ENCODE peak calls at places on chromosomes 6 and 20, in nine cellular contexts. B is neural crest cell, J is HCT116, K is nephron progenitor cell, I is GM23338, D is transverse colon, S is HFFc6, X is MCF 10A, Q is GM13976. N is an unnamed sample.

GRCh38 chr6:30259140-30260035 is 46.2 kb upstream of the TRIM26 start:
- DNase-seq in B (peak), J (peak), K (peak), I (peak), D (peak), S (peak), X (peak), Q (peak), N (peak)

GRCh38 chr20:775679-776135 is 7.4 kb upstream of the SLC52A3 start:
- DNase-seq in B (no peak), J (peak), K (no peak), I (peak), D (peak), S (no peak), X (no peak), Q (peak), N (no peak)

GRCh38 chr6:133130863-133131262 is 110.3 kb upstream of the EYA4 start:
- DNase-seq in B (no peak), J (peak), K (no peak), I (no peak), D (no peak), S (no peak), X (peak), Q (no peak), N (no peak)

GRCh38 chr6:44116643-44117382 is 10.4 kb downstream of the MRPL14 start:
- DNase-seq in B (no peak), J (no peak), K (no peak), I (no peak), D (no peak), S (peak), X (no peak), Q (no peak), N (no peak)

GRCh38 chr6:151209071-151209831 is 30.5 kb upstream of the AKAP12 start:
- DNase-seq in B (no peak), J (peak), K (no peak), I (no peak), D (no peak), S (peak), X (peak), Q (no peak), N (no peak)

GRCh38 chr6:116018976-116019375 is 41.7 kb downstream of the FRK start:
- DNase-seq in B (no peak), J (no peak), K (no peak), I (no peak), D (no peak), S (no peak), X (no peak), Q (no peak), N (no peak)

GRCh38 chr6:111871725-111872520 is 1.3 kb downstream of the FYN start:
- DNase-seq in B (peak), J (no peak), K (peak), I (peak), D (peak), S (peak), X (no peak), Q (peak), N (no peak)

GRCh38 chr6:131534654-131534956 is 38.4 kb upstream of the ARG1 start:
- DNase-seq in B (no peak), J (no peak), K (no peak), I (no peak), D (no peak), S (no peak), X (no peak), Q (no peak), N (no peak)

GRCh38 chr6:31546962-31547726 is at the start of gene NFKBIL1:
- DNase-seq in B (peak), J (peak), K (peak), I (peak), D (peak), S (peak), X (peak), Q (peak), N (peak)

GRCh38 chr6:72140795-72141194 is 254.4 kb downstream of the RIMS1 start:
- DNase-seq in B (no peak), J (no peak), K (no peak), I (peak), D (no peak), S (peak), X (no peak), Q (no peak), N (no peak)

GRCh38 chr6:41464481-41464880 is 81.7 kb upstream of the FOXP4 start:
- DNase-seq in B (no peak), J (no peak), K (no peak), I (no peak), D (no peak), S (peak), X (peak), Q (no peak), N (no peak)

GRCh38 chr20:56805966-56806365 is 176.9 kb downstream of the TFAP2C start:
- DNase-seq in B (no peak), J (no peak), K (no peak), I (no peak), D (no peak), S (no peak), X (no peak), Q (no peak), N (no peak)

GRCh38 chr20:14744723-14745122 is 407.3 kb upstream of the FLRT3 start:
- DNase-seq in B (no peak), J (no peak), K (no peak), I (no peak), D (no peak), S (no peak), X (no peak), Q (peak), N (no peak)

GRCh38 chr6:115575298-115575697 is 485.4 kb downstream of the FRK start:
- DNase-seq in B (no peak), J (no peak), K (no peak), I (no peak), D (no peak), S (no peak), X (no peak), Q (no peak), N (no peak)

GRCh38 chr6:155274533-155274932 is 10.7 kb downstream of the CLDN20 start:
- DNase-seq in B (no peak), J (no peak), K (no peak), I (no peak), D (no peak), S (peak), X (peak), Q (no peak), N (no peak)

GRCh38 chr6:74480561-74480960 is 725.3 kb downstream of the COL12A1 start:
- DNase-seq in B (no peak), J (no peak), K (no peak), I (no peak), D (no peak), S (no peak), X (no peak), Q (no peak), N (no peak)

GRCh38 chr20:12047838-12048432 is 130.2 kb downstream of the BTBD3 start:
- DNase-seq in B (no peak), J (no peak), K (no peak), I (no peak), D (no peak), S (peak), X (peak), Q (no peak), N (no peak)

GRCh38 chr6:21109421-21110178 is 484.0 kb upstream of the SOX4 start:
- DNase-seq in B (no peak), J (peak), K (no peak), I (no peak), D (no peak), S (peak), X (peak), Q (no peak), N (no peak)

GRCh38 chr6:33314515-33314942 is 651 bp upstream of the TAPBP start:
- DNase-seq in B (no peak), J (no peak), K (peak), I (peak), D (peak), S (peak), X (peak), Q (peak), N (peak)

GRCh38 chr6:21986703-21987102 is 310.1 kb downstream of the PRL start:
- DNase-seq in B (no peak), J (no peak), K (no peak), I (no peak), D (no peak), S (no peak), X (no peak), Q (no peak), N (no peak)

GRCh38 chr6:147806697-147807096 is 298.2 kb downstream of the SAMD5 start:
- DNase-seq in B (no peak), J (no peak), K (no peak), I (no peak), D (no peak), S (no peak), X (no peak), Q (no peak), N (no peak)

GRCh38 chr6:112362027-112362795 is 15.1 kb downstream of the RFPL4B start:
- DNase-seq in B (no peak), J (no peak), K (no peak), I (no peak), D (no peak), S (no peak), X (no peak), Q (no peak), N (no peak)

GRCh38 chr20:57663681-57664451 is 43.6 kb upstream of the ZBP1 start:
- DNase-seq in B (no peak), J (no peak), K (peak), I (no peak), D (peak), S (no peak), X (no peak), Q (no peak), N (peak)

GRCh38 chr20:16290358-16290757 is 282.9 kb downstream of the KIF16B start:
- DNase-seq in B (no peak), J (no peak), K (no peak), I (no peak), D (no peak), S (no peak), X (no peak), Q (peak), N (no peak)

GRCh38 chr6:26170181-26170580 is 83.0 kb downstream of the HFE start:
- DNase-seq in B (no peak), J (no peak), K (no peak), I (no peak), D (no peak), S (no peak), X (no peak), Q (no peak), N (no peak)

GRCh38 chr6:46719099-46719498 is 16.1 kb downstream of the PLA2G7 start:
- DNase-seq in B (no peak), J (peak), K (no peak), I (no peak), D (no peak), S (no peak), X (peak), Q (no peak), N (no peak)

GRCh38 chr20:59938221-59938620 is 1.9 kb downstream of the PPP1R3D start:
- DNase-seq in B (no peak), J (no peak), K (no peak), I (no peak), D (no peak), S (peak), X (peak), Q (no peak), N (no peak)

GRCh38 chr6:107618672-107619071 is 128.8 kb downstream of the SOBP start:
- DNase-seq in B (no peak), J (no peak), K (no peak), I (peak), D (peak), S (no peak), X (no peak), Q (peak), N (no peak)

GRCh38 chr6:127641905-127642304 is 64.9 kb downstream of the C6orf58 start:
- DNase-seq in B (peak), J (peak), K (peak), I (peak), D (no peak), S (peak), X (peak), Q (peak), N (no peak)

GRCh38 chr6:107624541-107624940 is 134.6 kb downstream of the SOBP start:
- DNase-seq in B (no peak), J (no peak), K (no peak), I (no peak), D (no peak), S (no peak), X (peak), Q (no peak), N (no peak)

GRCh38 chr6:52330470-52330869 is 31.5 kb upstream of the PAQR8 start:
- DNase-seq in B (no peak), J (no peak), K (no peak), I (no peak), D (peak), S (no peak), X (no peak), Q (no peak), N (no peak)

GRCh38 chr6:100461920-100462295 is 2.8 kb downstream of the SIM1 start:
- DNase-seq in B (no peak), J (no peak), K (no peak), I (no peak), D (no peak), S (no peak), X (no peak), Q (no peak), N (no peak)

GRCh38 chr6:52887912-52888535 is 21.5 kb downstream of the GSTA3 start:
- DNase-seq in B (no peak), J (no peak), K (no peak), I (no peak), D (no peak), S (no peak), X (peak), Q (no peak), N (no peak)

GRCh38 chr20:1083431-1084080 is 34.8 kb upstream of the PSMF1 start:
- DNase-seq in B (no peak), J (no peak), K (no peak), I (peak), D (no peak), S (no peak), X (no peak), Q (no peak), N (no peak)

GRCh38 chr6:170052991-170053821 is 237.7 kb downstream of the DLL1 start:
- DNase-seq in B (no peak), J (no peak), K (no peak), I (no peak), D (peak), S (no peak), X (no peak), Q (no peak), N (peak)

DNA sequence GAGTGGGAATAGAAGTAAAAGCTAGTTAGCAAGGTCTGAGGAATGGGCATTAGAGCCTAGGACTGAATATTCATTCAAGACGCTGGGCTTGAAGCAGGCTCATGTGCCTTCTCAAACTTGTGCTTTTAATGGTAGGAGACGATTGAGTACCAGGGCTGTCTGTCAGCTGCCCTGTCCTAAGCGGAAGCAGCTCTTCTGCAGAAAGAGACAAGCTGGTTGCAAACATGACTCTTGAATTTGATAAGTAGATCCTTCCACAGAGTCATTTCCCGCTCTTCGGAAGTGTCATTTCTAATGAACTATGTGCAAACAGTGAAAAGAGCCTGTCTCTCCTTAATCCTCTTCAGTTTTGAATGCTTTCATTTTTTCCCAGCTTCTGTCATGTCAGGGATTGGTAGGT is 176.4 kb downstream of the TFAP2B start:
- DNase-seq in B (no peak), J (no peak), K (no peak), I (no peak), D (no peak), S (no peak), X (no peak), Q (no peak), N (no peak)
- TF ChIP-seq CTCF in B (no peak), J (no peak), K (no peak), I (no peak), D (no peak), S (no peak), X (no peak), Q (no peak), N (no peak)

DNA sequence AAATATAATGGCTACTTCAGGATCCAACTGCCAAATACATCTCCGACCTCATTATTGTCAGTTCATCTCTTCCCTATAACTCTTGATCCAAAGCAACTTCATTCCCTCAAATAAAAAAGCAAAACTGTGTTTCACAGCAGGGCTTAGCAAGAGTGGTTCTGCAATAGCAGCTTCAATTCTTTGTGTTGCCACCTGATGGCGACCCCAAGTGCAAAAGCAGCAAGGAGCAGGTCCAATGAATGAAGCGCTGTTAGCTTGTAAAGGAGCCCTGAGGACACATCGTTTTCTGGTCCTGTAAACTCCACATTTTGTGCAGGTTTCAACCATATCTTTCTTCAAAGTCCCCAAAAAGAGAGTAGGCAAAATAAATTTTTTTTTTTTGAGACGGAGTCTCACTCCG is 19.6 kb downstream of the RTN4IP1 start:
- DNase-seq in B (no peak), J (peak), K (no peak), I (peak), D (peak), S (no peak), X (peak), Q (no peak), N (no peak)
- TF ChIP-seq CTCF in B (peak), J (peak), K (peak), I (peak), D (no peak), S (peak), X (peak), Q (peak), N (no peak)

GRCh38 chr6:99334526-99335127 is 14.8 kb downstream of the FAXC start:
- DNase-seq in B (no peak), J (peak), K (no peak), I (peak), D (no peak), S (peak), X (peak), Q (peak), N (no peak)
- TF ChIP-seq CTCF in B (peak), J (peak), K (peak), I (peak), D (peak), S (peak), X (peak), Q (peak), N (no peak)

GRCh38 chr6:148954934-148955915 is 208.4 kb downstream of the UST start:
- DNase-seq in B (no peak), J (no peak), K (no peak), I (no peak), D (no peak), S (no peak), X (no peak), Q (no peak), N (no peak)
- TF ChIP-seq CTCF in B (no peak), J (no peak), K (no peak), I (peak), D (no peak), S (no peak), X (no peak), Q (no peak), N (no peak)

DNA sequence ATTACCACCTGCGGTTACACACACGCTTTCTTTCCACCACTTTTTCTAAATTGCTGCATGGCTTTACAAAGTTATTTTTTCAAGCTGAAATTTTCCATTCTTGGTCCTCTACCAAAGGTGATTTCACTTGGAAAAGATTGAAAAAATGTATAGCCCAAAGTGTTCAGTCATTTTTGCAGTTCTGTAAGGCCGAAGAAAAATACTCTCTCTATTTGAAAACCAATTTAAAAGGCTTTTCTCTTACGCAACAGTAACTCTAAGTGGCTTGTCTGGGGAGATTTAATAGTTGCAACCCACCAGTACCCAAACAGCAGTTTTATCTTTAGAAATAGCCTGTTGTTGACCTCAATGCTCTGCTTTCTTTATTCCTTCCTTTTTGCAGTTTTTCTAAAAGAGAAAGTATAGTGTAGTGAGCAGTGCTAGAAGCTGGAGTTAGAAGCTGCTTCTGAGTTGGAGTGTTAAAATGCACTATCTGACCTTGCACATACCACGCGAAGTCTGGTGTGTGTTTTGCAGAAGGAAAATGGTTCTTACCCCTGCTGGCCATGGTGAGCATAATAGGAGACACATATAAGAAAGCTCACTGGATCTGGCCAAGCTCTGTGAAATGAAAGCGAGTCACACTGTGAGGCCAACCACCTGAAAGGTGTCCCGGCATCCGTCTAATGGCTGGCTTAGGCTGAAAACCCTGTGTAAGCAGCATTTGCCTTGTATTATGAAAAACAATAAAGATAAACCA is 271.6 kb upstream of the PRND start:
- DNase-seq in B (no peak), J (peak), K (no peak), I (peak), D (no peak), S (peak), X (peak), Q (no peak), N (no peak)
- TF ChIP-seq CTCF in B (peak), J (no peak), K (peak), I (no peak), D (peak), S (peak), X (no peak), Q (no peak), N (no peak)

GRCh38 chr6:125547320-125547843 is 202.1 kb upstream of the HEY2 start:
- DNase-seq in B (no peak), J (no peak), K (no peak), I (no peak), D (no peak), S (no peak), X (no peak), Q (no peak), N (no peak)
- TF ChIP-seq CTCF in B (no peak), J (no peak), K (no peak), I (no peak), D (no peak), S (no peak), X (no peak), Q (no peak), N (no peak)

GRCh38 chr6:17817763-17818162 is 111.0 kb upstream of the NUP153 start:
- DNase-seq in B (no peak), J (no peak), K (no peak), I (no peak), D (no peak), S (no peak), X (no peak), Q (no peak), N (no peak)

GRCh38 chr6:17820055-17820454 is 113.3 kb upstream of the NUP153 start:
- DNase-seq in B (no peak), J (no peak), K (no peak), I (peak), D (no peak), S (no peak), X (no peak), Q (no peak), N (no peak)

GRCh38 chr6:17812311-17812710 is 105.6 kb upstream of the NUP153 start:
- DNase-seq in B (no peak), J (no peak), K (no peak), I (no peak), D (no peak), S (no peak), X (no peak), Q (no peak), N (no peak)

GRCh38 chr6:17813561-17813960 is 106.8 kb upstream of the NUP153 start:
- DNase-seq in B (no peak), J (no peak), K (no peak), I (no peak), D (no peak), S (no peak), X (no peak), Q (no peak), N (no peak)

GRCh38 chr6:17816921-17817611 is 110.3 kb upstream of the NUP153 start:
- DNase-seq in B (no peak), J (no peak), K (no peak), I (no peak), D (no peak), S (peak), X (no peak), Q (no peak), N (no peak)
- TF ChIP-seq CTCF in B (peak), J (no peak), K (no peak), I (no peak), D (no peak), S (peak), X (no peak), Q (no peak), N (no peak)

DNA sequence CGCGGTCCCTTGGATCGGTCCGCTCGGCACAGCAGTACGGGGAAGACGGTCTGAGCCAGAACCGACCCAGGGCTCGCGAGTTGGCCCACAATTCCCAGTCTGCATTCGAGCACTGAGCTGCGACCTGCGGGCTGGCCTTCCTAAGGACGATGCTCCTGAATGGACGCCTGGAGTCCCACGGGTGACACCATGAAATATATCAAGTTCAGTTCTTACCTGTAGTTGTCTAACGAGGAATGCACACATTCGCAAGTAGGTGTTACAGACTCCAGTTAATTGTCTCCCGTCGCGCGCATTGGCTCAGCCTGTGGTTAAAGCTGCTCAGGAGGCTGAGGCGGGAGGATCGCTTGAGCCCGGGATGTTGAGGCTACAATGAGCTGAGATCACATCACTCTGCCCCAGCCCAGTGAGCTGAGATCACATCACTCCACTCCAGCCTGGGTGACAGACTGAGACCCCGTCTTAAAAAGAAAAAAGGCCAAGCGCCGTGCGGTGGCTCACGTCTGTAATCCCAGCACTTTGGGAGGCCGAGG is 802 bp downstream of the PEX7 start:
- DNase-seq in B (peak), J (no peak), K (no peak), I (no peak), D (no peak), S (no peak), X (no peak), Q (no peak), N (no peak)
- TF ChIP-seq CTCF in B (no peak), J (no peak), K (no peak), I (no peak), D (no peak), S (no peak), X (no peak), Q (no peak), N (no peak)

N was measured in coronary artery.